ENCODE peak calls at places on chromosomes 5 and 9, in seven cellular contexts. M is HCT116, A is H1, J is K562, W is SK-N-SH, L is GM12878, R is HepG2. C is an unnamed sample.

GRCh38 chr9:96620832-96621269 is 1.2 kb upstream of the CDC14B start:
- DNase-seq in A (peak; percentile 56), L (no peak), R (peak; percentile 51), J (no peak), W (no peak), M (no peak), C (peak; percentile 76)

GRCh38 chr9:114413909-114414308 is 26.1 kb upstream of the AKNA start:
- DNase-seq in R (no peak), L (no peak), A (no peak), J (no peak), M (no peak), W (no peak), C (peak; percentile 56)

GRCh38 chr5:143985832-143986485 is 174.0 kb downstream of the HMHB1 start:
- DNase-seq in J (no peak), R (no peak), L (no peak), W (no peak), M (no peak), A (no peak), C (no peak)

GRCh38 chr5:90530736-90531487 is 1.5 kb upstream of the LYSMD3 start:
- DNase-seq in M (no peak), R (no peak), L (no peak), A (no peak), W (no peak), J (no peak), C (no peak)

GRCh38 chr5:173472164-173472563 is 143.9 kb upstream of the STC2 start:
- DNase-seq in A (no peak), L (no peak), M (peak; percentile 76), W (no peak), J (no peak), R (peak; percentile 90), C (no peak)

GRCh38 chr5:18010053-18010452 is 375.8 kb downstream of the TAF11L14 start:
- DNase-seq in L (no peak), R (no peak), W (no peak), A (no peak), J (no peak), M (no peak), C (no peak)

GRCh38 chr9:17929506-17929905 is 350.6 kb downstream of the SH3GL2 start:
- DNase-seq in L (no peak), W (no peak), J (no peak), M (no peak), A (no peak), R (no peak), C (no peak)

GRCh38 chr5:168118042-168118668 is 173.3 kb upstream of the WWC1 start:
- DNase-seq in A (peak; percentile 54), J (no peak), R (no peak), L (no peak), M (no peak), W (no peak), C (no peak)

GRCh38 chr9:71663931-71664459 is 104.3 kb downstream of the CEMIP2 start:
- DNase-seq in W (no peak), L (no peak), A (no peak), J (no peak), R (peak; percentile 34), M (no peak), C (no peak)

GRCh38 chr5:17910318-17910717 is 276.1 kb downstream of the TAF11L14 start:
- DNase-seq in R (no peak), L (no peak), W (no peak), A (no peak), M (no peak), J (no peak), C (no peak)

GRCh38 chr5:83590966-83591365 is 119.4 kb downstream of the VCAN start:
- DNase-seq in J (no peak), A (no peak), M (no peak), W (no peak), R (no peak), L (no peak), C (no peak)

GRCh38 chr5:151094054-151094858 is 13.4 kb upstream of the TNIP1 start:
- DNase-seq in J (no peak), W (no peak), M (no peak), L (no peak), A (no peak), R (no peak), C (no peak)

GRCh38 chr9:16238730-16239129 is 631.7 kb downstream of the BNC2 start:
- DNase-seq in A (no peak), J (no peak), L (no peak), M (no peak), W (no peak), R (no peak), C (no peak)

GRCh38 chr5:172665049-172665541 is 24.0 kb downstream of the NEURL1B start:
- DNase-seq in A (no peak), L (no peak), M (no peak), R (no peak), W (peak; percentile 86), J (no peak), C (no peak)

GRCh38 chr5:24073097-24073496 is 565.7 kb downstream of the PRDM9 start:
- DNase-seq in J (no peak), L (no peak), M (no peak), R (no peak), W (no peak), A (no peak), C (no peak)

GRCh38 chr9:90044710-90045151 is 439.9 kb downstream of the GADD45G start:
- DNase-seq in M (peak; percentile 7), A (peak; percentile 27), L (no peak), J (no peak), W (no peak), R (peak; percentile 5), C (no peak)

GRCh38 chr5:173833200-173833599 is 54.9 kb upstream of the CPEB4 start:
- DNase-seq in M (no peak), W (no peak), A (no peak), J (no peak), R (no peak), L (no peak), C (no peak)

GRCh38 chr5:112793201-112793600 is 55.5 kb downstream of the APC start:
- DNase-seq in R (no peak), M (no peak), W (no peak), L (no peak), J (no peak), A (no peak), C (no peak)

GRCh38 chr9:91775011-91775707 is 174.9 kb downstream of the ROR2 start:
- DNase-seq in L (no peak), J (peak; percentile 77), W (peak; percentile 86), M (peak; percentile 31), A (peak; percentile 87), R (peak; percentile 43), C (peak; percentile 71)

GRCh38 chr5:94705427-94705826 is 87.0 kb downstream of the SLF1 start:
- DNase-seq in M (no peak), L (no peak), J (no peak), W (no peak), A (no peak), R (no peak), C (no peak)

GRCh38 chr5:139671096-139671841 is 23.1 kb downstream of the CXXC5 start:
- DNase-seq in A (no peak), M (no peak), L (no peak), R (no peak), J (no peak), W (no peak), C (no peak)

GRCh38 chr5:169641253-169641652 is 4.2 kb downstream of the DOCK2 start:
- DNase-seq in M (no peak), A (no peak), W (no peak), R (no peak), L (no peak), J (no peak), C (no peak)

GRCh38 chr5:110031402-110032140 is 341.8 kb downstream of the MAN2A1 start:
- DNase-seq in L (no peak), M (no peak), R (no peak), W (no peak), J (no peak), A (no peak), C (no peak)

GRCh38 chr5:110038297-110038997 is 348.7 kb downstream of the MAN2A1 start:
- DNase-seq in L (no peak), A (no peak), M (no peak), W (no peak), J (no peak), R (no peak), C (no peak)

GRCh38 chr5:110032386-110032785 is 342.7 kb downstream of the MAN2A1 start:
- DNase-seq in L (no peak), W (no peak), M (no peak), R (no peak), A (no peak), J (no peak), C (no peak)

DNA sequence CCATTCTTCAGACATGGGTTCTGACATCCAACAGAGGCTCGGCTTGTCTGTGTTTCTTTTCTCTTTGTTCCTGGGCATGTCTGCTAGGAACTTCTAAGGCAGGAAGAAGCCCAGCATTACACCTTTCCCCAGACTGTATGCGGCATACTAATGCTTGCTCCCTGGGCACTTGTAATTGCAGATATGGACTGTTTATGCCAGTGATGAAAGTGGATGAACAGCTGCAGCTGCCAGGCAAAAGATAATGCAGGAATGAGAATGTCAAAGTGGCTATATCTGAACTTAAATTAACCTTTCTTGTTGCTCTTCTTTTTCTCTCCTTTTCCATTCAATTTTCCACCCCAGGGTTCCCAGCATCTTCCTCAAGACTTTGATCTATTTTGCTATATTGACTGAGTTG is 344.3 kb downstream of the MAN2A1 start:
- DNase-seq in W (no peak), R (no peak), L (no peak), A (no peak), J (no peak), M (no peak), C (no peak)
- TF ChIP-seq YY1 in W (no peak), R (no peak), L (no peak), A (no peak), J (no peak), M (no peak), C (no peak)

DNA sequence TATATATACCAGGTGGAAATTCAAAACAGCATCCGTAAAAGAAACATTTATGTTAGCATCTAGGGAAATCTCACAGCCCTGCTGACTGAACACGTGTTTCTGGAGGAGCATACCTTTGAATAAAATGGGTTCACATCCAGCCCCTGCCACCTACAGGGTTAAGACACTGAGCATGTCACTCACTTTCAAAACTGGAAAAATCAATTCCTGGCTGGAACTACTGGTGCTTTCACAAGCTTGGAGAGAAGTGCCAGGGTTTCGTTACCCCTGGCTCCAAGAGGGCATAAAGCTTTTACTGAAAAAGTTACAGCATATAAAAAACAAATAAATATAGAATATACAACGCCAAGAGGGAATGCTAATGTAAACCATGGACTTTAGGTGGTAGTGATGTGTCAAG is 48.0 kb downstream of the SERINC5 start:
- DNase-seq in W (no peak), L (no peak), M (no peak), A (no peak), J (no peak), R (no peak), C (no peak)
- TF ChIP-seq YY1 in W (no peak), L (no peak), M (no peak), A (no peak), J (no peak), R (no peak), C (no peak)

DNA sequence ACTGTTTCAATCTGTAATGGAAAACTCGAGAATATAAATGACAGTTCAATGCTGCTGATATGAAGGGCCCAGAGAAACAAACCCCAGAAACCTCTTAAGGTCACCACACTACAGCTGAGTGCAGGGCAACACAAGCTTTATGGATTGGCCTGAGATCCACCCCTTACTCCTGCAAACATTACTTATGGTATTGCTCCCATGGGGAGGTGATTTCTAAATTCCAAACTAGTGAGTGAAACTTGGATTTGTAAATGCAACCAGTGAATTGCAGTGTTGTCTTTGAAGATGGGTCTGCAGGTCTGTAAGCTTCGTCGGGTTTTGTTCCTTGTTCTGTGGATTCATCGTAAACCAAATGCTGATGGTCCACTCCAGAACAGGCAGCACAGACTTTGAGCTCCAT is 85.4 kb downstream of the NTRK2 start:
- DNase-seq in M (no peak), W (no peak), J (no peak), A (no peak), R (no peak), L (no peak), C (no peak)
- TF ChIP-seq YY1 in M (no peak), W (no peak), J (no peak), A (no peak), R (no peak), L (no peak), C (no peak)

GRCh38 chr5:179300834-179301233 is 44.4 kb downstream of the ADAMTS2 start:
- DNase-seq in W (no peak), M (no peak), R (no peak), J (no peak), L (no peak), A (no peak), C (no peak)
- TF ChIP-seq YY1 in W (no peak), M (no peak), R (no peak), J (no peak), L (no peak), A (no peak), C (no peak)